ENCODE peak calls at places on chromosomes 6 and 20, in nine cellular contexts. L is mammary epithelial cell, F is fibroblast of lung, G is HCT116, Z is GM23338, O is endothelial cell of umbilical vein, W is PC-9, C is hepatocyte, X is neural progenitor cell. J is an unnamed sample.

GRCh38 chr20:56187791-56188190 is 60.7 kb upstream of the MC3R start:
- DNase-seq in L (peak; percentile 21), F (no peak), G (no peak), Z (no peak), O (no peak), W (no peak), C (no peak), X (peak; percentile 30), J (no peak)

GRCh38 chr6:56838965-56839364 is 115.9 kb upstream of the BEND6 start:
- DNase-seq in L (no peak), F (no peak), G (no peak), Z (no peak), O (no peak), W (no peak), C (no peak), X (no peak), J (no peak)

GRCh38 chr6:157424491-157425020 is 43.6 kb downstream of the ZDHHC14 start:
- DNase-seq in L (no peak), F (no peak), G (no peak), Z (no peak), O (no peak), W (no peak), C (peak; percentile 60), X (no peak), J (no peak)

GRCh38 chr20:37389844-37390275 is 43.9 kb downstream of the SRC start:
- DNase-seq in L (no peak), F (no peak), G (no peak), Z (no peak), O (no peak), W (no peak), C (peak; percentile 6), X (no peak), J (no peak)

GRCh38 chr6:142943746-142944125 is 1.2 kb downstream of the HIVEP2 start:
- DNase-seq in L (peak; percentile 55), F (peak; percentile 43), G (no peak), Z (peak; percentile 23), O (peak; percentile 38), W (peak; percentile 14), C (peak; percentile 19), X (peak; percentile 15), J (no peak)

GRCh38 chr6:89411269-89412070 is 603 bp downstream of the RRAGD start:
- DNase-seq in L (peak; percentile 11), F (no peak), G (no peak), Z (peak; percentile 76), O (no peak), W (peak; percentile 8), C (peak; percentile 54), X (peak; percentile 83), J (no peak)

GRCh38 chr20:992801-993535 is 9.1 kb downstream of the RSPO4 start:
- DNase-seq in L (no peak), F (no peak), G (no peak), Z (no peak), O (no peak), W (no peak), C (no peak), X (no peak), J (no peak)

GRCh38 chr6:7811441-7811840 is 85.5 kb downstream of the BMP6 start:
- DNase-seq in L (no peak), F (no peak), G (no peak), Z (no peak), O (no peak), W (no peak), C (no peak), X (no peak), J (no peak)

GRCh38 chr20:12598894-12599293 is 409.9 kb upstream of the SPTLC3 start:
- DNase-seq in L (no peak), F (no peak), G (no peak), Z (no peak), O (no peak), W (no peak), C (no peak), X (no peak), J (no peak)

DNA sequence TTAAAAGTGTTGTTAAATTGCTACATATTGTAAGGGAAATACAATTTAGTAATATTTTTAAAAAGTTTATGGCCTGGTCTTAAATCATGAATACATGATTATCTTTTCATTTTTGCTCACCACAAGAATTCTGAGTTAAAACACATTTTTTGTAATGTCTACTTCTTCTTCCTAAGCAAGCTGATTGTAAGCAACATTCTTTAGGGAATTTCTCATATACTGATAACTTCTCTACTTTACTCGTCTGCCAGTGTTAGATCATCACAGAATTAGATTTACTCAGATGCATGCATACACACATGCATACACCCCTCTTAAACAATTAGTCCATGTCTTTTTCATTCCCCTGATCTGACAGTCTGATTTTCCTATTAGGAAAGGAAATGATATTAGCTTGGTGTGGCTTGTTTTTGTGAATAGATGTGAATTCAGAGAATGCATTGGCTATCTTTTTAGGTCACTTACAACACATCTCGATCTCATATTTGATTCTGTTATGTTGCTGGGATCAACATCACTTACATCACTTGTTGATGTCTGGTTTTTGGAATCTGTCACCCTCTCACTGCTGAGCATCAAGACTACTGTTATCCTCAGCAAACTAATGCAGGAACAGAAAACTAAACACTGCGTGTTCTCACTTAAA is 91.4 kb downstream of the FIG4 start:
- DNase-seq in L (no peak), F (no peak), G (no peak), Z (no peak), O (no peak), W (no peak), C (no peak), X (no peak), J (no peak)
- H2AFZ ChIP-seq in L (no peak overlapping the region), F (no peak overlapping the region), G (no peak overlapping the region), Z (no peak overlapping the region), O (no peak overlapping the region), W (no peak overlapping the region), C (no peak overlapping the region), X (no peak overlapping the region), J (no peak overlapping the region)

DNA sequence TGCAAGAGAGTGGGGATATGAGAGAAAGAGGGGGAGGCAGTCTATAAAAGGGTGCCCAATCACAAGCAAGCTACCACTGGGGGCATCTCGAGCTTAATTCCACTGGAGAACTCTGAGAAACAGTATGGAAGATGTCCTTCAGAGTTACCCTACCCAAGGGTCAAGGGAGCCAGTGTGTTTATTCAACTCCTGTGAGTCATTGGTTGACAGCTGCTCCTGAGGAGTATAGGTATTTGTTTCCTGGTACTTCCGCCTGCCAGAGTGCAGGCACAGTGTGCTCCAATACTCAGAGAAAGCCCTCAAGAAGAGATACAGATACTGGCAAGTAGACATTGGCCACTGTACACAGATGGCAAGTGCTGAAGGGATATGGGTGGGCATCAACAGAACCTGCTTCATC is 49.5 kb downstream of the ARHGAP40 start:
- DNase-seq in L (no peak), F (no peak), G (no peak), Z (no peak), O (no peak), W (no peak), C (no peak), X (no peak), J (no peak)
- TF ChIP-seq EZH2 in L (no peak), F (no peak), G (no peak), Z (no peak), O (no peak), W (no peak), C (no peak), X (no peak), J (no peak)

GRCh38 chr20:51022227-51022802 is 592 bp downstream of the KCNG1 start:
- DNase-seq in L (peak; percentile 7), F (no peak), G (no peak), Z (no peak), O (no peak), W (no peak), C (no peak), X (no peak), J (no peak)

GRCh38 chr20:51020657-51021056 is 2.2 kb downstream of the KCNG1 start:
- DNase-seq in L (no peak), F (no peak), G (no peak), Z (peak; percentile 50), O (no peak), W (no peak), C (no peak), X (peak; percentile 46), J (no peak)

GRCh38 chr20:51021067-51022025 is 1.6 kb downstream of the KCNG1 start:
- DNase-seq in L (peak; percentile 31), F (peak; percentile 59), G (no peak), Z (peak; percentile 53), O (no peak), W (no peak), C (no peak), X (peak; percentile 64), J (no peak)

GRCh38 chr20:51017313-51017712 is 5.6 kb downstream of the KCNG1 start:
- DNase-seq in L (no peak), F (no peak), G (no peak), Z (no peak), O (no peak), W (no peak), C (no peak), X (no peak), J (no peak)

GRCh38 chr20:51019598-51020592 is 3.0 kb downstream of the KCNG1 start:
- DNase-seq in L (peak; percentile 41), F (no peak), G (no peak), Z (no peak), O (no peak), W (no peak), C (no peak), X (no peak), J (no peak)
- H2AFZ ChIP-seq in L (no peak overlapping the region), F (no peak overlapping the region), G (no peak overlapping the region), Z (no peak overlapping the region), O (no peak overlapping the region), W (no peak overlapping the region), C (no peak overlapping the region), X (no peak overlapping the region), J (no peak overlapping the region)

GRCh38 chr6:108167449-108167903 is 1.7 kb downstream of the NR2E1 start:
- DNase-seq in L (no peak), F (no peak), G (no peak), Z (peak; percentile 86), O (no peak), W (no peak), C (no peak), X (peak; percentile 77), J (no peak)

GRCh38 chr6:108168026-108168463 is 2.2 kb downstream of the NR2E1 start:
- DNase-seq in L (no peak), F (no peak), G (no peak), Z (peak; percentile 69), O (no peak), W (no peak), C (no peak), X (peak; percentile 48), J (no peak)

GRCh38 chr6:108168980-108169800 is 3.4 kb downstream of the NR2E1 start:
- DNase-seq in L (no peak), F (no peak), G (no peak), Z (peak; percentile 78), O (no peak), W (no peak), C (no peak), X (peak; percentile 73), J (no peak)

GRCh38 chr6:108169801-108170606 is 4.2 kb downstream of the NR2E1 start:
- DNase-seq in L (no peak), F (no peak), G (no peak), Z (peak; percentile 69), O (no peak), W (no peak), C (no peak), X (peak; percentile 63), J (no peak)

DNA sequence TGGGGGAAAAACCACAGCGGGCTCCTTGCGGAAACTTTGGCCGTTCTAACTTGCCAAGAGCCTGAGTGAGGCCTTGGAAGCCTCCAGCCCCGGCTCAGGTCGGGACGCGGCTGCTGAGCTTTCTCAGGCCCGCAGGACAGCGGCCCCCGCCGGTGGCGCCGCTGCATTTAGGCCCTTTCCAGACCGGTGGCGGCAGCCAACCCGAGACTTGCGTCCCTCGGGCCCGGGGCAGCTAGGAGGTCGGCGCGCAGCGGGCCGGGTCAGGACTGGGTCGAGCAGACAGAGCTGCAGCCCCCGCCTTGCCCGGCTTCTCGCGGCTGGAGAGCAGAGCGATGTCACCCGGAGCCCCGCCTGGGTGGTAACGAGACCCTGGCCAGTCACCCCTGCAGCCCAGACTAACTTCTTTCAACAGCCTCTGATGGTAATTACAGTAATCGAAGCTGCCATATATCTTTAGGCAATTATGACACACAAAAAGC is 2.7 kb downstream of the NR2E1 start:
- DNase-seq in L (no peak), F (peak; percentile 38), G (no peak), Z (peak; percentile 71), O (no peak), W (no peak), C (peak; percentile 66), X (peak; percentile 90), J (no peak)
- TF ChIP-seq EZH2 in L (peak; percentile 65), F (no peak), G (no peak), Z (peak; percentile 83), O (no peak), W (no peak), C (no peak), X (peak; percentile 66), J (peak; percentile 6)

J was measured in keratinocyte.